ENCODE peak calls at places on chromosomes 4 and X, in eight cellular contexts. One of them, this sample, is unnamed. For H3K4me1, the result is how much of the 10 kb centered on the place peaks cover.

GRCh38 chr4:177446571-177446970 is 4.3 kb upstream of the AGA start:
- DNase-seq in mesendoderm: no peak
- DNase-seq in mammary epithelial cell: no peak
- DNase-seq in trophoblast cell: no peak
- DNase-seq in neuronal stem cell: no peak
- DNase-seq in GM23248: no peak
- DNase-seq in GM12878: no peak
- DNase-seq in K562: no peak
- DNase-seq in this sample: no peak

GRCh38 chrX:40085086-40085551 is 12.6 kb downstream of the BCOR start:
- DNase-seq in mesendoderm: no peak
- DNase-seq in mammary epithelial cell: no peak
- DNase-seq in trophoblast cell: peak
- DNase-seq in neuronal stem cell: no peak
- DNase-seq in GM23248: peak
- DNase-seq in GM12878: no peak
- DNase-seq in K562: no peak
- DNase-seq in this sample: peak

GRCh38 chrX:15356444-15356843 is 21.1 kb upstream of the PIGA start:
- DNase-seq in mesendoderm: no peak
- DNase-seq in mammary epithelial cell: no peak
- DNase-seq in trophoblast cell: no peak
- DNase-seq in neuronal stem cell: no peak
- DNase-seq in GM23248: peak
- DNase-seq in GM12878: no peak
- DNase-seq in K562: no peak
- DNase-seq in this sample: peak

GRCh38 chrX:150869450-150869849 is 29.0 kb downstream of the CD99L2 start:
- DNase-seq in mesendoderm: no peak
- DNase-seq in mammary epithelial cell: no peak
- DNase-seq in trophoblast cell: no peak
- DNase-seq in neuronal stem cell: no peak
- DNase-seq in GM23248: peak
- DNase-seq in GM12878: no peak
- DNase-seq in K562: no peak
- DNase-seq in this sample: no peak

GRCh38 chrX:150731795-150732194 is 38.6 kb downstream of the MTMR1 start:
- DNase-seq in mesendoderm: no peak
- DNase-seq in mammary epithelial cell: peak
- DNase-seq in trophoblast cell: no peak
- DNase-seq in neuronal stem cell: no peak
- DNase-seq in GM23248: peak
- DNase-seq in GM12878: no peak
- DNase-seq in K562: no peak
- DNase-seq in this sample: peak

GRCh38 chr4:10347281-10347795 is 109.9 kb downstream of the ZNF518B start:
- DNase-seq in mesendoderm: no peak
- DNase-seq in mammary epithelial cell: peak
- DNase-seq in trophoblast cell: no peak
- DNase-seq in neuronal stem cell: no peak
- DNase-seq in GM23248: no peak
- DNase-seq in GM12878: no peak
- DNase-seq in K562: no peak
- DNase-seq in this sample: no peak

GRCh38 chr4:123297836-123298235 is 98.8 kb upstream of the SPRY1 start:
- DNase-seq in mesendoderm: no peak
- DNase-seq in mammary epithelial cell: no peak
- DNase-seq in trophoblast cell: no peak
- DNase-seq in neuronal stem cell: no peak
- DNase-seq in GM23248: no peak
- DNase-seq in GM12878: no peak
- DNase-seq in K562: no peak
- DNase-seq in this sample: no peak

GRCh38 chr4:99856166-99856565 is 38.1 kb downstream of the LAMTOR3 start:
- DNase-seq in mesendoderm: peak
- DNase-seq in mammary epithelial cell: peak
- DNase-seq in trophoblast cell: peak
- DNase-seq in neuronal stem cell: no peak
- DNase-seq in GM23248: peak
- DNase-seq in GM12878: no peak
- DNase-seq in K562: no peak
- DNase-seq in this sample: peak

GRCh38 chrX:110119480-110119879 is 116.6 kb downstream of the TMEM164 start:
- DNase-seq in mesendoderm: no peak
- DNase-seq in mammary epithelial cell: no peak
- DNase-seq in trophoblast cell: no peak
- DNase-seq in neuronal stem cell: no peak
- DNase-seq in GM23248: no peak
- DNase-seq in GM12878: no peak
- DNase-seq in K562: no peak
- DNase-seq in this sample: no peak

GRCh38 chr4:89657931-89658700 is 178.8 kb downstream of the SNCA start:
- DNase-seq in mesendoderm: peak
- DNase-seq in mammary epithelial cell: no peak
- DNase-seq in trophoblast cell: peak
- DNase-seq in neuronal stem cell: no peak
- DNase-seq in GM23248: peak
- DNase-seq in GM12878: no peak
- DNase-seq in K562: no peak
- DNase-seq in this sample: peak

GRCh38 chr4:154124539-154125255 is 335.8 kb upstream of the SFRP2 start:
- DNase-seq in mesendoderm: no peak
- DNase-seq in mammary epithelial cell: peak
- DNase-seq in trophoblast cell: peak
- DNase-seq in neuronal stem cell: no peak
- DNase-seq in GM23248: peak
- DNase-seq in GM12878: no peak
- DNase-seq in K562: no peak
- DNase-seq in this sample: peak

GRCh38 chrX:115491766-115492165 is 69.2 kb upstream of the PLS3 start:
- DNase-seq in mesendoderm: no peak
- DNase-seq in mammary epithelial cell: no peak
- DNase-seq in trophoblast cell: no peak
- DNase-seq in neuronal stem cell: no peak
- DNase-seq in GM23248: peak
- DNase-seq in GM12878: no peak
- DNase-seq in K562: no peak
- DNase-seq in this sample: peak

GRCh38 chr4:159360549-159360948 is 257.7 kb downstream of the RAPGEF2 start:
- DNase-seq in mesendoderm: no peak
- DNase-seq in mammary epithelial cell: peak
- DNase-seq in trophoblast cell: no peak
- DNase-seq in neuronal stem cell: no peak
- DNase-seq in GM23248: peak
- DNase-seq in GM12878: no peak
- DNase-seq in K562: no peak
- DNase-seq in this sample: peak

GRCh38 chr4:124282301-124282898 is 430.1 kb downstream of the ANKRD50 start:
- DNase-seq in mesendoderm: no peak
- DNase-seq in mammary epithelial cell: peak
- DNase-seq in trophoblast cell: peak
- DNase-seq in neuronal stem cell: no peak
- DNase-seq in GM23248: no peak
- DNase-seq in GM12878: no peak
- DNase-seq in K562: no peak
- DNase-seq in this sample: no peak

GRCh38 chr4:89117115-89117514 is 5.8 kb downstream of the TIGD2 start:
- DNase-seq in mesendoderm: no peak
- DNase-seq in mammary epithelial cell: no peak
- DNase-seq in trophoblast cell: no peak
- DNase-seq in neuronal stem cell: no peak
- DNase-seq in GM23248: no peak
- DNase-seq in GM12878: no peak
- DNase-seq in K562: no peak
- DNase-seq in this sample: no peak

GRCh38 chr4:100095729-100096595 is 94.3 kb downstream of the DDIT4L start:
- DNase-seq in mesendoderm: peak
- DNase-seq in mammary epithelial cell: peak
- DNase-seq in trophoblast cell: peak
- DNase-seq in neuronal stem cell: peak
- DNase-seq in GM23248: peak
- DNase-seq in GM12878: peak
- DNase-seq in K562: peak
- DNase-seq in this sample: peak

GRCh38 chrX:148562846-148563245 is 62.4 kb downstream of the AFF2 start:
- DNase-seq in mesendoderm: no peak
- DNase-seq in mammary epithelial cell: no peak
- DNase-seq in trophoblast cell: no peak
- DNase-seq in neuronal stem cell: no peak
- DNase-seq in GM23248: no peak
- DNase-seq in GM12878: no peak
- DNase-seq in K562: no peak
- DNase-seq in this sample: no peak

GRCh38 chr4:74338792-74339333 is 26.1 kb upstream of the EREG start:
- DNase-seq in mesendoderm: no peak
- DNase-seq in mammary epithelial cell: no peak
- DNase-seq in trophoblast cell: peak
- DNase-seq in neuronal stem cell: no peak
- DNase-seq in GM23248: peak
- DNase-seq in GM12878: no peak
- DNase-seq in K562: no peak
- DNase-seq in this sample: no peak

GRCh38 chr4:62457356-62457755 is 1257.2 kb downstream of the ADGRL3 start:
- DNase-seq in mesendoderm: peak
- DNase-seq in mammary epithelial cell: peak
- DNase-seq in trophoblast cell: no peak
- DNase-seq in neuronal stem cell: no peak
- DNase-seq in GM23248: no peak
- DNase-seq in GM12878: no peak
- DNase-seq in K562: no peak
- DNase-seq in this sample: no peak

DNA sequence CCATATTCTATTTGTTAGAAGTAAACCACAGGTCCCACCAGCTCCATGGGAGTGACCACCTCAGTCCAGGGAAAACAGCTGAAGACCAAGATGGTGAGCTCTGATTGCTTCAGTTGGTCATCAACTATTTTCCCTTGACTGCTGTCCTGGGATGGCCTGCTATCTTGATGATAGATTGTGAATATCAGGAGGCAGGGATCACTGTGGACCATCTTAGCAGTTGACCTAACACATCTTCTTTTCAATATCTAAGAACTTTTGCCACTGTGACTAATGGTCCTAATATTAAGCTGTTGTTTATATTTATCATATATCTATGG is 16.1 kb downstream of the TLR8 start:
- DNase-seq in mesendoderm: no peak
- DNase-seq in mammary epithelial cell: no peak
- DNase-seq in trophoblast cell: no peak
- DNase-seq in neuronal stem cell: no peak
- DNase-seq in GM23248: no peak
- DNase-seq in GM12878: no peak
- DNase-seq in K562: no peak
- DNase-seq in this sample: no peak
- H3K4me1 ChIP-seq in mesendoderm: under half
- H3K4me1 ChIP-seq in mammary epithelial cell: under half
- H3K4me1 ChIP-seq in trophoblast cell: under half
- H3K4me1 ChIP-seq in neuronal stem cell: under half
- H3K4me1 ChIP-seq in GM23248: under half
- H3K4me1 ChIP-seq in GM12878: under half
- H3K4me1 ChIP-seq in K562: under half
- H3K4me1 ChIP-seq in this sample: under half

GRCh38 chr4:41025824-41026223 is 188.5 kb downstream of the APBB2 start:
- DNase-seq in mesendoderm: no peak
- DNase-seq in mammary epithelial cell: no peak
- DNase-seq in trophoblast cell: no peak
- DNase-seq in neuronal stem cell: no peak
- DNase-seq in GM23248: no peak
- DNase-seq in GM12878: no peak
- DNase-seq in K562: no peak
- DNase-seq in this sample: no peak

GRCh38 chr4:41024556-41025491 is 189.5 kb downstream of the APBB2 start:
- DNase-seq in mesendoderm: peak
- DNase-seq in mammary epithelial cell: peak
- DNase-seq in trophoblast cell: peak
- DNase-seq in neuronal stem cell: peak
- DNase-seq in GM23248: no peak
- DNase-seq in GM12878: no peak
- DNase-seq in K562: no peak
- DNase-seq in this sample: no peak

GRCh38 chr4:41026971-41027370 is 187.4 kb downstream of the APBB2 start:
- DNase-seq in mesendoderm: no peak
- DNase-seq in mammary epithelial cell: no peak
- DNase-seq in trophoblast cell: no peak
- DNase-seq in neuronal stem cell: no peak
- DNase-seq in GM23248: no peak
- DNase-seq in GM12878: no peak
- DNase-seq in K562: no peak
- DNase-seq in this sample: no peak

DNA sequence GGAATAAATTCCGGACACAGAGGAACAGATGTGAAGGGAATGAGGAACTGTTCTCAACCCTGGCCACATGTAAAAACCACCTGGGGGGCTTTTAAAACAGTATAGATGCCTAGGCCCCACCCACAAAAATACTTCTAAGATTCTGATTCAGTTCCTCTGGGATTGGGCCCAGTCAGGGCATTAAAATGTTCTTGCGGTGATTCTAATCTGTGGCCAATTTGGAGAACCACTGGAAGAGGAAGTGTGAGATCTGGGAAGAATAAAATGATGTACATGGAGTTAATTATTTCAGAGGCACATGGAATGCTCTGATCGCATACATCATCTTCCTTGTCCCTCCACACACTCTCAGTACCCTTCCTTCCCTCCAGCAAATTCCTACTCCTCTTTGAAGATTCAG is 192.2 kb downstream of the APBB2 start:
- DNase-seq in mesendoderm: no peak
- DNase-seq in mammary epithelial cell: no peak
- DNase-seq in trophoblast cell: no peak
- DNase-seq in neuronal stem cell: no peak
- DNase-seq in GM23248: peak
- DNase-seq in GM12878: no peak
- DNase-seq in K562: no peak
- DNase-seq in this sample: no peak
- H3K9ac ChIP-seq in mesendoderm: no peak
- H3K9ac ChIP-seq in mammary epithelial cell: no peak
- H3K9ac ChIP-seq in trophoblast cell: no peak
- H3K9ac ChIP-seq in neuronal stem cell: no peak
- H3K9ac ChIP-seq in GM23248: no peak
- H3K9ac ChIP-seq in GM12878: no peak
- H3K9ac ChIP-seq in K562: no peak
- H3K9ac ChIP-seq in this sample: no peak

DNA sequence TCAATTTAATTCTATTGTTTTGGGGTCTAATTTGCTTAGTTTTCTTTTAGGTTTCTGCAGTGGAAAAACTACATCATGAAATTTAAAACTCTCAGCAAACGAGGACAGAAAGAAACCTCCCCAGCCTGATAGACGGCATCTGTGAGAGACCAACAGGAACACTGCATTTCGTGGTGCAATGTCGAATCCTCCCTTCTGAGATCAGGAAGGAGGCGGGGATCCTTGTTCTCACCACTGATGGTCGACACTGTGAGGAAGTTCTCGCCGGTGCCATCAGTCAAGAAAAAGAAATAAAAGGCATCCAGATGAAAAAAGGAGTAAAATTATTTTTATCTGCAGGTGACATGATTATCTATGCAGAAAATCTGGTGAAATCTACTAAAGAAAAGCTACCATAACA is 16.5 kb downstream of the GAK start:
- DNase-seq in mesendoderm: no peak
- DNase-seq in mammary epithelial cell: no peak
- DNase-seq in trophoblast cell: no peak
- DNase-seq in neuronal stem cell: no peak
- DNase-seq in GM23248: peak
- DNase-seq in GM12878: no peak
- DNase-seq in K562: no peak
- DNase-seq in this sample: no peak
- H3K4me3 ChIP-seq in mesendoderm: no peak
- H3K4me3 ChIP-seq in mammary epithelial cell: no peak
- H3K4me3 ChIP-seq in trophoblast cell: no peak
- H3K4me3 ChIP-seq in neuronal stem cell: no peak
- H3K4me3 ChIP-seq in GM23248: no peak
- H3K4me3 ChIP-seq in GM12878: peak
- H3K4me3 ChIP-seq in K562: no peak
- H3K4me3 ChIP-seq in this sample: no peak

GRCh38 chrX:24647257-24648058 is at the start of gene PCYT1B:
- DNase-seq in mesendoderm: peak
- DNase-seq in mammary epithelial cell: peak
- DNase-seq in trophoblast cell: peak
- DNase-seq in neuronal stem cell: no peak
- DNase-seq in GM23248: peak
- DNase-seq in GM12878: no peak
- DNase-seq in K562: peak
- DNase-seq in this sample: peak
- H3K4me1 ChIP-seq in mesendoderm: under half
- H3K4me1 ChIP-seq in mammary epithelial cell: under half
- H3K4me1 ChIP-seq in trophoblast cell: under half
- H3K4me1 ChIP-seq in neuronal stem cell: under half
- H3K4me1 ChIP-seq in GM23248: under half
- H3K4me1 ChIP-seq in GM12878: under half
- H3K4me1 ChIP-seq in K562: under half
- H3K4me1 ChIP-seq in this sample: under half